ENCODE peak calls at places on chromosomes 7 and 10, in nine cellular contexts. R is left ventricle myocardium inferior, S is HEK293T, M is EH, O is neural crest cell, D is natural killer cell, Q is naive B cell, E is WERI-Rb-1, A is nucleus accumbens. X is an unnamed sample.

GRCh38 chr10:61903184-61903990 is 1.9 kb downstream of the ARID5B start:
- DNase-seq in R (peak), S (peak), M (peak), O (peak), D (peak), Q (peak), E (peak), A (peak), X (peak)

GRCh38 chr7:1403844-1404404 is 55.3 kb downstream of the MICALL2 start:
- DNase-seq in R (no peak), S (peak), M (peak), O (no peak), D (no peak), Q (no peak), E (no peak), A (peak), X (no peak)

GRCh38 chr10:22736134-22736533 is 21.8 kb upstream of the PIP4K2A start:
- DNase-seq in R (no peak), S (no peak), M (peak), O (no peak), D (no peak), Q (no peak), E (no peak), A (no peak), X (no peak)

GRCh38 chr10:110973400-110973799 is 54.0 kb downstream of the SHOC2 start:
- DNase-seq in R (no peak), S (no peak), M (no peak), O (no peak), D (no peak), Q (no peak), E (no peak), A (no peak), X (no peak)

GRCh38 chr7:34449765-34450164 is 208.3 kb upstream of the NPSR1 start:
- DNase-seq in R (no peak), S (no peak), M (no peak), O (no peak), D (no peak), Q (no peak), E (no peak), A (no peak), X (no peak)

GRCh38 chr7:148650232-148650858 is 48.4 kb upstream of the CUL1 start:
- DNase-seq in R (no peak), S (no peak), M (peak), O (no peak), D (no peak), Q (no peak), E (no peak), A (no peak), X (no peak)

GRCh38 chr7:27688056-27688455 is 25.4 kb upstream of the HIBADH start:
- DNase-seq in R (no peak), S (no peak), M (no peak), O (no peak), D (no peak), Q (no peak), E (no peak), A (no peak), X (no peak)

GRCh38 chr10:96588601-96589419 is 2.0 kb upstream of the TM9SF3 start:
- DNase-seq in R (no peak), S (no peak), M (peak), O (no peak), D (no peak), Q (no peak), E (no peak), A (no peak), X (peak)

GRCh38 chr10:132971448-132972148 is 29.2 kb upstream of the CFAP46 start:
- DNase-seq in R (no peak), S (no peak), M (no peak), O (no peak), D (no peak), Q (no peak), E (no peak), A (no peak), X (no peak)

GRCh38 chr10:103739039-103739764 is 116.2 kb downstream of the SH3PXD2A start:
- DNase-seq in R (no peak), S (no peak), M (peak), O (no peak), D (no peak), Q (no peak), E (peak), A (no peak), X (no peak)

GRCh38 chr7:138186951-138187351 is 110.7 kb downstream of the AKR1D1 start:
- DNase-seq in R (no peak), S (no peak), M (peak), O (peak), D (no peak), Q (no peak), E (no peak), A (no peak), X (no peak)

GRCh38 chr7:2015251-2015871 is 217.4 kb downstream of the MAD1L1 start:
- DNase-seq in R (peak), S (no peak), M (no peak), O (no peak), D (peak), Q (no peak), E (no peak), A (no peak), X (no peak)

GRCh38 chr10:126538439-126539140 is 131.9 kb downstream of the C10orf90 start:
- DNase-seq in R (no peak), S (no peak), M (no peak), O (no peak), D (no peak), Q (no peak), E (no peak), A (no peak), X (no peak)

GRCh38 chr7:945147-945555 is 9.3 kb downstream of the ADAP1 start:
- DNase-seq in R (no peak), S (no peak), M (no peak), O (no peak), D (no peak), Q (no peak), E (no peak), A (no peak), X (no peak)